ENCODE peak calls at places on chromosomes 1 and 21, in six cellular contexts. I, G, K, N, Z and B are unnamed samples.

GRCh38 chr1:58437623-58438022 is 108.9 kb downstream of the OMA1 start:
- DNase-seq in N (no peak), I (no peak), Z (no peak), G (no peak), K (no peak), B (no peak)

GRCh38 chr1:182101415-182102041 is 40.0 kb upstream of the ZNF648 start:
- DNase-seq in N (peak; percentile 79), Z (no peak), G (no peak), I (peak; percentile 94), K (no peak), B (no peak)

GRCh38 chr1:228842094-228842775 is 107.0 kb downstream of the RHOU start:
- DNase-seq in N (no peak), I (no peak), G (no peak), K (peak; percentile 49), Z (peak; percentile 95), B (peak; percentile 28)

GRCh38 chr1:53145942-53146708 is 3.7 kb upstream of the SLC1A7 start:
- DNase-seq in Z (peak; percentile 54), N (peak; percentile 87), K (peak; percentile 73), G (peak; percentile 75), I (no peak), B (peak; percentile 27)

GRCh38 chr1:235872270-235872669 is 5.6 kb upstream of the LYST start:
- DNase-seq in I (no peak), K (no peak), N (no peak), G (no peak), Z (no peak), B (no peak)

GRCh38 chr1:61659061-61659460 is 65.9 kb downstream of the TM2D1 start:
- DNase-seq in G (no peak), K (no peak), N (no peak), Z (no peak), I (peak; percentile 43), B (no peak)

GRCh38 chr1:53365405-53366063 is 37.7 kb upstream of the LRP8 start:
- DNase-seq in I (no peak), N (peak; percentile 36), Z (no peak), G (peak; percentile 77), K (no peak), B (no peak)

GRCh38 chr1:201742476-201742875 is 86.5 kb upstream of the IPO9 start:
- DNase-seq in G (no peak), K (no peak), I (no peak), N (no peak), Z (no peak), B (no peak)

GRCh38 chr1:236141447-236142357 is 637 bp upstream of the GPR137B start:
- DNase-seq in K (no peak), G (no peak), N (peak; percentile 51), I (peak; percentile 83), Z (no peak), B (no peak)

GRCh38 chr1:110298991-110299390 is 40.2 kb upstream of the RBM15 start:
- DNase-seq in I (no peak), G (no peak), K (no peak), Z (no peak), N (no peak), B (no peak)

GRCh38 chr1:65027699-65028358 is 61.5 kb upstream of the JAK1 start:
- DNase-seq in I (no peak), Z (peak; percentile 64), K (peak; percentile 52), G (peak; percentile 88), N (peak; percentile 84), B (peak; percentile 72)

GRCh38 chr21:28334407-28334806 is 658.3 kb downstream of the LTN1 start:
- DNase-seq in Z (no peak), I (no peak), G (no peak), N (no peak), K (no peak), B (no peak)

GRCh38 chr1:9028921-9029715 is 2.9 kb upstream of the SLC2A7 start:
- DNase-seq in N (no peak), G (no peak), Z (no peak), K (no peak), I (no peak), B (no peak)

GRCh38 chr21:34877485-34878128 is 171.5 kb downstream of the RUNX1 start:
- DNase-seq in Z (no peak), K (no peak), N (peak; percentile 97), I (no peak), G (peak; percentile 88), B (no peak)

GRCh38 chr1:2985121-2985561 is 36.1 kb upstream of the ACTRT2 start:
- DNase-seq in G (peak; percentile 51), I (no peak), K (no peak), N (no peak), Z (no peak), B (no peak)

GRCh38 chr1:175191654-175192053 is 922 bp downstream of the KIAA0040 start:
- DNase-seq in Z (peak; percentile 21), K (peak; percentile 23), I (peak; percentile 37), G (no peak), N (no peak), B (no peak)

GRCh38 chr1:56490619-56491018 is 88.7 kb downstream of the PLPP3 start:
- DNase-seq in K (no peak), Z (no peak), N (no peak), I (no peak), G (no peak), B (no peak)

GRCh38 chr21:19781881-19782652 is 1216.1 kb upstream of the NCAM2 start:
- DNase-seq in K (no peak), N (no peak), Z (no peak), G (no peak), I (peak; percentile 38), B (no peak)
- TF ChIP-seq CTCF in K (no peak), N (no peak), Z (no peak), G (no peak), I (peak; percentile 48), B (no peak)

DNA sequence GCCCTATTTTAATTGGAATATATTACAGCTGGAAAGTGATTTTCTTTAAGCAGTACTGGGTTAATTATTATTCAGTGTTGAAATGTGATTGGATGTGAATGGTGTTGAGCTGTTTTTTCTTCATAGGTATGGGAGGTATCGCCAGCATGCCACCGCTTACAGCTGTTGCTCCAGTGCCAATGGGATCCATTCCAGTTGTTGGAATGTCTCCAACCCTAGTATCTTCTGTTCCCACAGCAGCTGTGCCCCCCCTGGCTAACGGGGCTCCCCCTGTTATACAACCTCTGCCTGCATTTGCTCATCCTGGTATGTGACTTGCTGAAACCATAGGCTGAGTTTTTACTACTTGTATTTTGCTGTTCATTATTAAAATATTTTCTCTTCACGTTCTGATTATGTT is 107.7 kb downstream of the ITSN1 start:
- DNase-seq in I (no peak), Z (no peak), G (no peak), K (no peak), N (no peak), B (no peak)
- H3K27ac ChIP-seq in I (no peak overlapping the region), Z (no peak overlapping the region), G (no peak overlapping the region), K (peak overlapping the region; percentile 28), N (no peak overlapping the region), B (peak overlapping the region; percentile 6)

DNA sequence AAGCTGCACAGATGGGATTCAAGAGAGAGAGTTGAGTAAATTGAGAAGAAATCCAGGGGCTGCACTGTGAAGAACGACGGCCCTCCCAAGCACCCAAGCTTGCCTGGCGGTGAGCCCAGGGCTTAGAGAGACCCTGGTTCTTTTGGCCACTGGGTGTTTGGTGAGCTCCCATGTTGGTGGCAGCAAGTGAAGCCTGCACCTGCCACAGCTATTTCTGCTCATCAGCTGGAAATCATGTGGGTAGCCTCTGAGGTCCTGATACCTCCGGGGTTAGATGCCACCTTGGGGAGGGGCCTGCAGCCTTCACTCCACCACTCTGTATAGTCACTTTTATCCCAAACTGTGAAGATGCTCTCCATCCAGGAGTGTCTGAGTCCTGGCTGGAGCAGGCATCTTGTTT is 6.1 kb upstream of the BTG2 start:
- DNase-seq in I (no peak), K (no peak), G (peak; percentile 38), N (no peak), Z (no peak), B (no peak)
- TF ChIP-seq CTCF in I (no peak), K (no peak), G (no peak), N (no peak), Z (no peak), B (no peak)

DNA sequence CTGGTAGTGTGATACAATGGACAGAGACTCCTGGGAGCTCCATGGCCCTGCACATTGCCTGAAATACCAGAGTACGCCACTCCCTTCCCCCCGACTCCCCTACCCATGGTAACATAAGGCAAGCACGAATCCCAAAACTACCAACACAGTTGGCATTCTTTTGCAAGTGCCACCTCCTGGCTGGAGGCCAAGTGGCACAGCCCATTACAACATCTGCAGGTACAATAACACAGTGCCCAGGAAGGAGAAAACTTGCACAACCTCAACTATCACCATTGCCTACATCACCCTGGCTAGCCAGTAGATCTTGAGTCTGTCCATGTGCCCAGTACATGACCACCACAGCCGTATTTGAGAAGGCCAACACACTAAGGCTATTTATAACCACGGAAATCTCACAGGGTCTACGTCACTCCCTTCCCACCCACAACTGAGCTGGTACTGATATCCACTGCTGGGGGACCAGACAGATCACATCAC is 11.7 kb downstream of the ADAMTS1 start:
- DNase-seq in K (no peak), I (no peak), G (no peak), Z (no peak), N (no peak), B (peak; percentile 49)
- H3K27ac ChIP-seq in K (no peak overlapping the region), I (no peak overlapping the region), G (no peak overlapping the region), Z (no peak overlapping the region), N (no peak overlapping the region), B (no peak overlapping the region)

DNA sequence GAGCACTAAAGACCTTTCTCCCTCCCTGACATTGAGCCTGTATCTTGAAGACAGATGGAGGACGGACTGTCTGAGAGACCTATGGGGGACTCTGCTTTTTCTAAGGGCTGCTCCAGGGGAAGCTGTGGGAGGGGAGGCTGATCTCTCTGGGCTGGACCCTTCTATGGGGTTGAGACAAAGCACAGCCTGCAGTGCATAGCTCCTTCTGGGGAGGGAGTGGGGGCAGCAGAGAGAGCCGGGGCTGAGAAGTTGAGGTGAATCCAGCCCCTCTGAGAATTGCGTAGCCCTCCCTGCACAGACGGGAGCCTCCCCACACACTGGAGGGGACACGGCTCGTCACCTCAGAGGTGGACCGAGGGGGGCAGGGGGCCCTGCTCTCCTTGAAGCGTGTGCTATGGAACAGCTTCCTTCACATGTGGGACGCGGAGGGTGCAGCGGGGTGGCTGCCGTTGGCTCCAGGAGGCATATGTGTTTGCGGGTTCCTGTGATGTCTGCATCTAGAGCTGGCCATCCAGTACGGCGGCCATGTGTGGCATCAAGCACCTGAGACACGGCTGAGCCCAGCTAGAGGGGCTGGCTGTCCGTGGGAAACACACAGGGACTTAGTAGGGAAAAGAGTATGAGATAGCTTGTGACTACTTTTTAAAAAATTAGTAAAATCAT is 299.1 kb downstream of the CAMTA1 start:
- DNase-seq in I (peak; percentile 58), N (no peak), G (no peak), K (no peak), Z (no peak), B (no peak)
- TF ChIP-seq CTCF in I (peak; percentile 30), N (no peak), G (no peak), K (no peak), Z (no peak), B (no peak)